ENCODE peak calls at places on chromosomes 5 and 9, in nine cellular contexts. W is NCI-H2029; V is NCI-H2171; F is RWPE1; T is putamen; S is stimulated activated CD4-positive, alpha-beta T cell treated with anti-CD3 and anti-CD28 coated beads, Interleukin-1b, Interleukin-23, amount 100 ng/mL, for 1 hour; U is psoas muscle; B is germinal center; Y is AG09319. A is an unnamed sample.

GRCh38 chr5:170520319-170520718 is 16.5 kb downstream of the KCNIP1 start:
- DNase-seq in T (no peak), S (no peak), B (no peak), U (no peak), Y (no peak), W (no peak), V (no peak), F (no peak), A (no peak)

GRCh38 chr9:127509955-127510299 is 58.6 kb downstream of the LRSAM1 start:
- DNase-seq in B (no peak), Y (no peak), W (no peak), V (no peak), S (no peak), F (no peak), T (no peak), U (no peak), A (no peak)

GRCh38 chr5:138934971-138935370 is 59.8 kb upstream of the LRRTM2 start:
- DNase-seq in W (no peak), S (no peak), B (no peak), U (peak; percentile 49), T (no peak), F (no peak), Y (no peak), V (no peak), A (no peak)

GRCh38 chr5:160020266-160020770 is 11.4 kb downstream of the TTC1 start:
- DNase-seq in T (no peak), S (no peak), Y (no peak), B (no peak), F (no peak), V (no peak), U (no peak), W (no peak), A (no peak)

GRCh38 chr9:113361304-113362018 is 12.1 kb downstream of the BSPRY start:
- DNase-seq in S (no peak), V (no peak), Y (peak; percentile 15), W (no peak), T (peak; percentile 77), B (no peak), F (no peak), U (no peak), A (no peak)

GRCh38 chr5:172696171-172696849 is 55.2 kb downstream of the NEURL1B start:
- DNase-seq in W (no peak), Y (no peak), U (peak; percentile 74), V (no peak), B (no peak), S (no peak), T (no peak), F (no peak), A (no peak)

GRCh38 chr9:70479880-70480291 is 65.4 kb upstream of the KLF9 start:
- DNase-seq in T (no peak), S (no peak), U (peak; percentile 74), W (no peak), F (peak; percentile 50), V (no peak), Y (no peak), B (no peak), A (no peak)

GRCh38 chr5:345404-346195 is 24.1 kb downstream of the AHRR start:
- DNase-seq in T (no peak), W (no peak), U (no peak), S (no peak), B (no peak), V (no peak), Y (no peak), F (no peak), A (no peak)

A was measured in glomerular endothelial cell.